ENCODE peak calls at places on chromosome 16, in five cellular contexts. J is SK-N-SH; W is CD8-positive, alpha-beta T cell; P is HCT116; B is body of pancreas. E is an unnamed sample.
A peak's percentile ranks its signal among the peaks of the same experiment; 100 is the strongest.

GRCh38 chr16:68676113-68676860 is 31.2 kb downstream of the CDH3 start:
- DNase-seq in J (no peak), W (no peak), P (no peak), B (no peak), E (no peak)

GRCh38 chr16:78396673-78397072 is 297.2 kb downstream of the WWOX start:
- DNase-seq in J (no peak), W (no peak), P (no peak), B (no peak), E (no peak)

GRCh38 chr16:50067290-50067853 is 1.6 kb downstream of the HEATR3 start:
- DNase-seq in J (peak; percentile 53), W (no peak), P (peak; percentile 22), B (no peak), E (peak; percentile 29)

GRCh38 chr16:4244254-4244812 is 2.5 kb upstream of the SRL start:
- DNase-seq in J (no peak), W (no peak), P (no peak), B (peak; percentile 62), E (no peak)

GRCh38 chr16:67884-68789 is 4.3 kb downstream of the RHBDF1 start:
- DNase-seq in J (no peak), W (no peak), P (no peak), B (no peak), E (no peak)

GRCh38 chr16:73848993-73849392 is 447.6 kb upstream of the PSMD7 start:
- DNase-seq in J (no peak), W (no peak), P (no peak), B (no peak), E (no peak)

GRCh38 chr16:55569025-55569424 is 2.5 kb downstream of the CAPNS2 start:
- DNase-seq in J (no peak), W (no peak), P (no peak), B (no peak), E (no peak)

GRCh38 chr16:22417019-22417418 is 42.6 kb upstream of the CDR2 start:
- DNase-seq in J (no peak), W (no peak), P (no peak), B (no peak), E (no peak)

GRCh38 chr16:3950343-3951193 is 70.1 kb upstream of the CREBBP start:
- DNase-seq in J (no peak), W (no peak), P (no peak), B (peak; percentile 54), E (peak; percentile 93)

GRCh38 chr16:51153275-51153991 is 2.4 kb upstream of the SALL1 start:
- DNase-seq in J (peak; percentile 35), W (no peak), P (no peak), B (no peak), E (no peak)

GRCh38 chr16:8872967-8873865 is 4.4 kb upstream of the CARHSP1 start:
- DNase-seq in J (no peak), W (no peak), P (no peak), B (no peak), E (no peak)

GRCh38 chr16:86457621-86458456 is 52.5 kb upstream of the FOXF1 start:
- DNase-seq in J (no peak), W (no peak), P (no peak), B (no peak), E (peak; percentile 94)

GRCh38 chr16:57091990-57092785 is at the start of gene CPNE2:
- DNase-seq in J (peak; percentile 95), W (no peak), P (no peak), B (peak; percentile 75), E (no peak)

GRCh38 chr16:65318590-65319267 is 196.9 kb upstream of the CDH11 start:
- DNase-seq in J (no peak), W (no peak), P (no peak), B (no peak), E (no peak)

GRCh38 chr16:22627043-22627442 is 116.4 kb downstream of the NPIPB5 start:
- DNase-seq in J (no peak), W (no peak), P (no peak), B (peak; percentile 77), E (no peak)

GRCh38 chr16:47774661-47775060 is 313.5 kb downstream of the PHKB start:
- DNase-seq in J (no peak), W (no peak), P (no peak), B (no peak), E (no peak)

GRCh38 chr16:3173892-3174617 is 13.9 kb upstream of the OR1F1 start:
- DNase-seq in J (peak; percentile 81), W (no peak), P (no peak), B (no peak), E (no peak)

GRCh38 chr16:87066695-87067556 is 250.3 kb downstream of the C16orf95 start:
- DNase-seq in J (no peak), W (no peak), P (no peak), B (no peak), E (no peak)

GRCh38 chr16:87416826-87417471 is 24.8 kb downstream of the MAP1LC3B start:
- DNase-seq in J (peak; percentile 73), W (no peak), P (no peak), B (peak; percentile 51), E (no peak)

GRCh38 chr16:12258806-12259205 is 282.3 kb downstream of the SNX29 start:
- DNase-seq in J (no peak), W (no peak), P (no peak), B (no peak), E (no peak)

GRCh38 chr16:87384162-87384999 is 805 bp upstream of the FBXO31 start:
- DNase-seq in J (peak; percentile 82), W (no peak), P (no peak), B (peak; percentile 64), E (no peak)

GRCh38 chr16:31456988-31457360 is 2.3 kb upstream of the ARMC5 start:
- DNase-seq in J (no peak), W (no peak), P (no peak), B (no peak), E (no peak)

GRCh38 chr16:31453255-31454204 is 5.8 kb upstream of the ARMC5 start:
- DNase-seq in J (no peak), W (no peak), P (no peak), B (no peak), E (no peak)

GRCh38 chr16:31458073-31458834 is 1.0 kb upstream of the ARMC5 start:
- DNase-seq in J (peak; percentile 58), W (peak; percentile 43), P (no peak), B (peak; percentile 64), E (no peak)

GRCh38 chr16:31452631-31453106 is 6.6 kb upstream of the ARMC5 start:
- DNase-seq in J (no peak), W (no peak), P (no peak), B (no peak), E (peak; percentile 74)

GRCh38 chr16:31455601-31456314 is 3.5 kb upstream of the ARMC5 start:
- DNase-seq in J (peak; percentile 12), W (no peak), P (no peak), B (no peak), E (no peak)
- TF ChIP-seq CTCF in J (peak; percentile 40), W (peak; percentile 17), P (peak; percentile 58), B (no peak), E (peak; percentile 31)

GRCh38 chr16:89821438-89822187 is 5.2 kb upstream of the FANCA start:
- DNase-seq in J (no peak), W (peak; percentile 23), P (no peak), B (no peak), E (no peak)

GRCh38 chr16:89827383-89828198 is 684 bp upstream of the SPIRE2 start:
- DNase-seq in J (peak; percentile 79), W (no peak), P (peak; percentile 54), B (peak; percentile 52), E (no peak)

GRCh38 chr16:89822188-89823086 is 5.8 kb upstream of the SPIRE2 start:
- DNase-seq in J (no peak), W (no peak), P (no peak), B (no peak), E (no peak)

GRCh38 chr16:89826531-89827382 is 1.5 kb upstream of the SPIRE2 start:
- DNase-seq in J (no peak), W (no peak), P (no peak), B (no peak), E (no peak)

DNA sequence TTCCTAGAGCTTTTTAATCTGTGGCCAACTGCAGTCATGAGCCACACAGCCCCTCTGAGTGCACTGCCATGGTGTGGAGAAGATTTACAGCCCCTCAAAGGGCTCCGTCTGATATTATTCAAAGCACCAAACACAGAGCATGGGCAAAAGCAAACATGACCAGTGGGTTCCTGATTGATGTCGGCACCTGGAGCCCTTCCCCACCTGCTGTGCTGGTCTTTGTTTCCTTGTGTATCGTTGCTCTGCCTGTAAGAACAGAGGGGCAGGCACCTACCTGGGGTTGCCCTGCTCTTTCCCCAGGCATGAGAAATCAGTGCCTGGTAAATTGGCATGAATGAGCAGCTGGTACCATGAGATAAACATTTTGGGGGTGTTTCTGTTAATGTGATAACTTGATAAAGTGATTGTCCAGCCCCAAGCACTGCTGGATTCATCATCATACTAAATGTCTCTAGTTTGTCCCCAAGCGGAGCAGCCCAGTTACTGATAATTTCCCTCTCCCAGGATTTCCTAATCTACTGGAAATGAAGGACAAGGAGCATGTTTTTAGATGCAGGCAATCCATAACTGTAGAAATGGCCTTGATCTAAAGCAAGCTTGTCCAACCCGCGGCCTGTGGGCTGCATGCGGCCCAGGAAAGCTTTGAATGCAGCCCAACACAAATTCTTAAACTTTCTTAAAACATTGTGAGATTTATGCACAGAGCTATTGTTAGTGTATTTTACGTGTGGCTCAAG is 5.0 kb upstream of the SPIRE2 start:
- DNase-seq in J (no peak), W (no peak), P (no peak), B (no peak), E (no peak)
- H3K27ac ChIP-seq in J (no peak overlapping the region), W (no peak overlapping the region), P (no peak overlapping the region), B (no peak overlapping the region), E (no peak overlapping the region)

GRCh38 chr16:1425616-1426370 is 5.1 kb upstream of the PERCC1 start:
- DNase-seq in J (peak; percentile 22), W (no peak), P (no peak), B (no peak), E (no peak)

GRCh38 chr16:1426734-1427451 is 4.0 kb upstream of the PERCC1 start:
- DNase-seq in J (peak; percentile 55), W (no peak), P (no peak), B (no peak), E (no peak)

GRCh38 chr16:1420540-1421205 is at the start of gene UQCC4:
- DNase-seq in J (peak; percentile 97), W (peak; percentile 98), P (peak; percentile 98), B (peak; percentile 99), E (peak; percentile 96)

GRCh38 chr16:1422076-1422475 is 1.5 kb upstream of the UQCC4 start:
- DNase-seq in J (no peak), W (no peak), P (no peak), B (no peak), E (no peak)

GRCh38 chr16:1424028-1424427 is 3.5 kb upstream of the UQCC4 start:
- DNase-seq in J (no peak), W (no peak), P (no peak), B (no peak), E (no peak)
- TF ChIP-seq CTCF in J (no peak), W (no peak), P (no peak), B (no peak), E (no peak)

GRCh38 chr16:74867281-74867849 is 92.7 kb upstream of the FA2H start:
- DNase-seq in J (no peak), W (no peak), P (no peak), B (peak; percentile 46), E (no peak)
- H3K27ac ChIP-seq in J (no peak overlapping the region), W (no peak overlapping the region), P (no peak overlapping the region), B (no peak overlapping the region), E (no peak overlapping the region)

GRCh38 chr16:1823821-1824220 is 2.8 kb downstream of the HAGH start:
- DNase-seq in J (no peak), W (no peak), P (no peak), B (peak; percentile 46), E (peak; percentile 21)
- TF ChIP-seq CTCF in J (peak; percentile 22), W (no peak), P (peak; percentile 32), B (no peak), E (peak; percentile 35)

E was measured in AG04450.